ENCODE peak calls at places on chromosome 19, in six cellular contexts. One of them, this sample, is unnamed.

GRCh38 chr19:29302002-29302928 is 89.3 kb upstream of the UQCRFS1 start:
- DNase-seq in stomach: no peak
- DNase-seq in SK-MEL-5: no peak
- DNase-seq in fibroblast of mammary gland: no peak
- DNase-seq in A549: no peak
- DNase-seq in HS-5: no peak
- DNase-seq in this sample: no peak

GRCh38 chr19:47430041-47430802 is 10.9 kb upstream of the MEIS3 start:
- DNase-seq in A549: no peak
- DNase-seq in stomach: peak
- DNase-seq in HS-5: no peak
- DNase-seq in SK-MEL-5: no peak
- DNase-seq in fibroblast of mammary gland: peak
- DNase-seq in this sample: no peak

GRCh38 chr19:46906221-46906620 is 45.4 kb downstream of the ARHGAP35 start:
- DNase-seq in SK-MEL-5: no peak
- DNase-seq in fibroblast of mammary gland: no peak
- DNase-seq in HS-5: no peak
- DNase-seq in stomach: no peak
- DNase-seq in A549: no peak
- DNase-seq in this sample: no peak

GRCh38 chr19:30085394-30085793 is 143.4 kb downstream of the URI1 start:
- DNase-seq in SK-MEL-5: peak
- DNase-seq in fibroblast of mammary gland: no peak
- DNase-seq in A549: peak
- DNase-seq in stomach: no peak
- DNase-seq in HS-5: no peak
- DNase-seq in this sample: no peak

GRCh38 chr19:36245210-36246005 is 30.5 kb downstream of the ZNF146 start:
- DNase-seq in A549: no peak
- DNase-seq in fibroblast of mammary gland: no peak
- DNase-seq in stomach: no peak
- DNase-seq in SK-MEL-5: no peak
- DNase-seq in HS-5: no peak
- DNase-seq in this sample: no peak

GRCh38 chr19:35357867-35358573 is at the start of gene FFAR3:
- DNase-seq in HS-5: no peak
- DNase-seq in fibroblast of mammary gland: peak
- DNase-seq in stomach: peak
- DNase-seq in A549: no peak
- DNase-seq in SK-MEL-5: peak
- DNase-seq in this sample: no peak

GRCh38 chr19:482186-483041 is 13.9 kb upstream of the MADCAM1 start:
- DNase-seq in HS-5: no peak
- DNase-seq in stomach: no peak
- DNase-seq in fibroblast of mammary gland: no peak
- DNase-seq in A549: no peak
- DNase-seq in SK-MEL-5: no peak
- DNase-seq in this sample: no peak

GRCh38 chr19:12035220-12036172 is at the start of gene ZNF433:
- DNase-seq in stomach: peak
- DNase-seq in HS-5: peak
- DNase-seq in fibroblast of mammary gland: peak
- DNase-seq in A549: no peak
- DNase-seq in SK-MEL-5: peak
- DNase-seq in this sample: no peak

GRCh38 chr19:49879243-49879960 is 1.9 kb downstream of the TBC1D17 start:
- DNase-seq in A549: peak
- DNase-seq in stomach: no peak
- DNase-seq in fibroblast of mammary gland: no peak
- DNase-seq in HS-5: no peak
- DNase-seq in SK-MEL-5: peak
- DNase-seq in this sample: no peak

GRCh38 chr19:20197747-20198146 is 30.7 kb downstream of the ZNF486 start:
- DNase-seq in stomach: no peak
- DNase-seq in HS-5: no peak
- DNase-seq in A549: no peak
- DNase-seq in fibroblast of mammary gland: no peak
- DNase-seq in SK-MEL-5: no peak
- DNase-seq in this sample: no peak

GRCh38 chr19:51503891-51504290 is 2.3 kb upstream of the SIGLEC12 start:
- DNase-seq in HS-5: no peak
- DNase-seq in SK-MEL-5: no peak
- DNase-seq in A549: no peak
- DNase-seq in fibroblast of mammary gland: no peak
- DNase-seq in stomach: no peak
- DNase-seq in this sample: no peak

GRCh38 chr19:48859711-48860572 is 8.5 kb downstream of the PLEKHA4 start:
- DNase-seq in fibroblast of mammary gland: no peak
- DNase-seq in HS-5: no peak
- DNase-seq in stomach: no peak
- DNase-seq in SK-MEL-5: no peak
- DNase-seq in A549: peak
- DNase-seq in this sample: no peak

GRCh38 chr19:17109962-17110598 is 34.5 kb downstream of the MYO9B start:
- DNase-seq in SK-MEL-5: no peak
- DNase-seq in HS-5: no peak
- DNase-seq in stomach: peak
- DNase-seq in fibroblast of mammary gland: no peak
- DNase-seq in A549: no peak
- DNase-seq in this sample: no peak

GRCh38 chr19:18226956-18227780 is 930 bp upstream of the PDE4C start:
- DNase-seq in stomach: no peak
- DNase-seq in fibroblast of mammary gland: no peak
- DNase-seq in HS-5: no peak
- DNase-seq in SK-MEL-5: no peak
- DNase-seq in A549: no peak
- DNase-seq in this sample: no peak

GRCh38 chr19:45528149-45528743 is 21.0 kb downstream of the VASP start:
- DNase-seq in fibroblast of mammary gland: peak
- DNase-seq in HS-5: no peak
- DNase-seq in SK-MEL-5: no peak
- DNase-seq in A549: peak
- DNase-seq in stomach: no peak
- DNase-seq in this sample: no peak

GRCh38 chr19:35311901-35312665 is 16.9 kb upstream of the CD22 start:
- DNase-seq in A549: no peak
- DNase-seq in SK-MEL-5: no peak
- DNase-seq in fibroblast of mammary gland: no peak
- DNase-seq in HS-5: no peak
- DNase-seq in stomach: no peak
- DNase-seq in this sample: no peak

GRCh38 chr19:56222901-56223300 is 20.8 kb downstream of the ZSCAN5C start:
- DNase-seq in fibroblast of mammary gland: no peak
- DNase-seq in HS-5: no peak
- DNase-seq in A549: no peak
- DNase-seq in SK-MEL-5: no peak
- DNase-seq in stomach: no peak
- DNase-seq in this sample: no peak

GRCh38 chr19:1364070-1364719 is 19.5 kb upstream of the NDUFS7 start:
- DNase-seq in fibroblast of mammary gland: peak
- DNase-seq in SK-MEL-5: no peak
- DNase-seq in A549: no peak
- DNase-seq in stomach: no peak
- DNase-seq in HS-5: no peak
- DNase-seq in this sample: no peak

GRCh38 chr19:50277966-50278580 is 51.1 kb downstream of the KCNC3 start:
- DNase-seq in SK-MEL-5: no peak
- DNase-seq in A549: no peak
- DNase-seq in fibroblast of mammary gland: no peak
- DNase-seq in stomach: no peak
- DNase-seq in HS-5: no peak
- DNase-seq in this sample: no peak

GRCh38 chr19:18416778-18417249 is 2.4 kb upstream of the SSBP4 start:
- DNase-seq in fibroblast of mammary gland: peak
- DNase-seq in stomach: peak
- DNase-seq in SK-MEL-5: peak
- DNase-seq in A549: peak
- DNase-seq in HS-5: peak
- DNase-seq in this sample: peak

GRCh38 chr19:48741222-48741999 is 1.0 kb upstream of the RASIP1 start:
- DNase-seq in SK-MEL-5: peak
- DNase-seq in HS-5: no peak
- DNase-seq in fibroblast of mammary gland: no peak
- DNase-seq in stomach: peak
- DNase-seq in A549: peak
- DNase-seq in this sample: no peak

GRCh38 chr19:13621413-13621812 is 115.1 kb upstream of the CACNA1A start:
- DNase-seq in HS-5: peak
- DNase-seq in stomach: no peak
- DNase-seq in A549: peak
- DNase-seq in fibroblast of mammary gland: peak
- DNase-seq in SK-MEL-5: peak
- DNase-seq in this sample: no peak

GRCh38 chr19:3175761-3176714 is 2.5 kb upstream of the S1PR4 start:
- DNase-seq in A549: peak
- DNase-seq in HS-5: no peak
- DNase-seq in SK-MEL-5: peak
- DNase-seq in fibroblast of mammary gland: peak
- DNase-seq in stomach: peak
- DNase-seq in this sample: no peak

GRCh38 chr19:1183543-1184172 is 9.6 kb upstream of the SBNO2 start:
- DNase-seq in HS-5: no peak
- DNase-seq in A549: peak
- DNase-seq in stomach: peak
- DNase-seq in SK-MEL-5: no peak
- DNase-seq in fibroblast of mammary gland: no peak
- DNase-seq in this sample: no peak

GRCh38 chr19:55581145-55581827 is 638 bp upstream of the ZNF579 start:
- DNase-seq in HS-5: no peak
- DNase-seq in SK-MEL-5: no peak
- DNase-seq in stomach: peak
- DNase-seq in fibroblast of mammary gland: no peak
- DNase-seq in A549: peak
- DNase-seq in this sample: no peak

GRCh38 chr19:35213678-35214632 is 14.6 kb downstream of the FAM187B start:
- DNase-seq in SK-MEL-5: peak
- DNase-seq in stomach: peak
- DNase-seq in HS-5: peak
- DNase-seq in fibroblast of mammary gland: peak
- DNase-seq in A549: peak
- DNase-seq in this sample: peak

GRCh38 chr19:45175663-45176345 is 2.2 kb downstream of the TRAPPC6A start:
- DNase-seq in SK-MEL-5: no peak
- DNase-seq in HS-5: no peak
- DNase-seq in A549: no peak
- DNase-seq in fibroblast of mammary gland: peak
- DNase-seq in stomach: no peak
- DNase-seq in this sample: no peak

GRCh38 chr19:49468746-49469447 is 5.1 kb upstream of the FLT3LG start:
- DNase-seq in HS-5: no peak
- DNase-seq in stomach: peak
- DNase-seq in fibroblast of mammary gland: peak
- DNase-seq in A549: peak
- DNase-seq in SK-MEL-5: peak
- DNase-seq in this sample: no peak

GRCh38 chr19:46372901-46373572 is 26.1 kb downstream of the PPP5C start:
- DNase-seq in HS-5: no peak
- DNase-seq in stomach: no peak
- DNase-seq in fibroblast of mammary gland: peak
- DNase-seq in A549: peak
- DNase-seq in SK-MEL-5: no peak
- DNase-seq in this sample: peak

GRCh38 chr19:19528721-19529490 is at the start of gene YJEFN3:
- DNase-seq in SK-MEL-5: no peak
- DNase-seq in stomach: no peak
- DNase-seq in HS-5: no peak
- DNase-seq in fibroblast of mammary gland: no peak
- DNase-seq in A549: no peak
- DNase-seq in this sample: no peak

This sample was measured in NCI-H1694.